ENCODE peak calls at places on chromosomes 16 and 17, in eight cellular contexts. K is fibroblast of lung, S is astrocyte of the cerebellum, E is AG09319, B is kidney epithelial cell, X is heart right ventricle, O is DND-41, R is HFFc6. P is an unnamed sample.

GRCh38 chr17:386145-386876 is 33.7 kb upstream of the RPH3AL start:
- DNase-seq in R (no peak), X (peak), B (no peak), E (no peak), K (peak), O (peak), S (no peak), P (peak)

GRCh38 chr17:29524692-29525091 is 42.1 kb downstream of the ABHD15 start:
- DNase-seq in S (no peak), K (no peak), O (no peak), E (no peak), B (no peak), X (no peak), R (no peak), P (no peak)

GRCh38 chr16:86531193-86531550 is 20.8 kb downstream of the FOXF1 start:
- DNase-seq in X (peak), O (no peak), K (peak), S (no peak), B (no peak), E (no peak), R (no peak), P (no peak)

GRCh38 chr17:10096556-10096955 is 101.8 kb downstream of the GAS7 start:
- DNase-seq in R (no peak), S (no peak), B (no peak), K (no peak), X (no peak), O (no peak), E (no peak), P (no peak)

GRCh38 chr17:80871341-80871740 is 120.3 kb upstream of the CHMP6 start:
- DNase-seq in X (no peak), E (no peak), O (no peak), S (no peak), R (no peak), K (no peak), B (no peak), P (no peak)

GRCh38 chr16:50267651-50268050 is 1.3 kb downstream of the ADCY7 start:
- DNase-seq in R (no peak), B (no peak), S (no peak), O (peak), E (no peak), K (no peak), X (no peak), P (no peak)

GRCh38 chr16:67277294-67277998 is 1.9 kb upstream of the PLEKHG4 start:
- DNase-seq in E (peak), R (peak), B (peak), O (no peak), X (no peak), S (peak), K (peak), P (peak)

GRCh38 chr16:72560617-72561016 is 388.7 kb upstream of the PMFBP1 start:
- DNase-seq in R (no peak), E (no peak), O (no peak), K (no peak), B (no peak), S (no peak), X (no peak), P (no peak)

GRCh38 chr16:57609541-57610401 is 18.7 kb upstream of the ADGRG1 start:
- DNase-seq in X (no peak), B (no peak), S (no peak), R (no peak), O (peak), K (peak), E (no peak), P (no peak)

GRCh38 chr17:4472281-4472680 is 26.4 kb upstream of the SPNS2 start:
- DNase-seq in X (no peak), R (no peak), E (no peak), B (no peak), K (no peak), S (no peak), O (no peak), P (no peak)

GRCh38 chr17:67800495-67800928 is 24.8 kb upstream of the BPTF start:
- DNase-seq in K (peak), E (peak), S (peak), O (peak), B (peak), R (peak), X (peak), P (peak)

GRCh38 chr16:15598648-15599190 is 44.2 kb downstream of the MARF1 start:
- DNase-seq in R (no peak), X (no peak), O (no peak), K (no peak), E (no peak), B (no peak), S (no peak), P (no peak)

GRCh38 chr17:76363107-76363801 is 9.5 kb upstream of the PRPSAP1 start:
- DNase-seq in K (no peak), S (no peak), R (no peak), X (no peak), O (no peak), B (no peak), E (no peak), P (no peak)

GRCh38 chr17:44279586-44280344 is 11.8 kb upstream of the SLC4A1 start:
- DNase-seq in K (peak), X (peak), S (peak), E (peak), R (peak), O (no peak), B (peak), P (peak)

GRCh38 chr16:79310734-79311133 is 289.8 kb downstream of the MAF start:
- DNase-seq in R (no peak), S (no peak), E (no peak), O (no peak), X (no peak), B (no peak), K (no peak), P (no peak)

GRCh38 chr17:332558-333322 is 19.9 kb downstream of the RPH3AL start:
- DNase-seq in E (no peak), X (peak), O (no peak), B (peak), S (no peak), K (peak), R (peak), P (no peak)

GRCh38 chr16:85665929-85666328 is 22.8 kb downstream of the GINS2 start:
- DNase-seq in X (no peak), B (no peak), R (no peak), S (no peak), K (no peak), O (no peak), E (no peak), P (no peak)

GRCh38 chr17:10041916-10042588 is 137.0 kb upstream of the RCVRN start:
- DNase-seq in K (no peak), O (no peak), R (no peak), E (no peak), S (no peak), X (no peak), B (no peak), P (no peak)

DNA sequence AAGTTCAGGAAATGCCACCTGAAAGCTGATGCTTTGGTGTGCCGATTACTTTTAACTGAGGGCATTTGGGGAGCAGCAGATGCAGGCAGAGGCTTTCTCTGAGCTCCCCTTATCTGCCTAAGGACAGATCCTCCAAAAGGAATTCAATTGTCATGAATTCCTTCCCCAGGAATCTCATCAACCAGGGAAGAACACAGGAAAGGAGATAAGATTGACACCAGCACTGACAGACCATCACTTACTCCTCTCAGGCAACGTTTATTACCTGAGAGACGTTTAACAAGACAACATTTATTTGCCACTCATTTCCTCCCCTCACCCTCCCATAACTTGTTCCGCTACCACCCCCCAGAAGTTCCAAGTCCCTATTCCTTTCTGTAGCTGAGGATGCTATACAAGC is 17.6 kb upstream of the CDRT4 start:
- DNase-seq in E (no peak), X (no peak), O (no peak), S (no peak), B (no peak), K (no peak), R (no peak), P (no peak)
- TF ChIP-seq CTCF in E (no peak), X (no peak), O (no peak), S (no peak), B (no peak), K (no peak), R (no peak), P (no peak)

GRCh38 chr16:894841-895240 is 75.9 kb downstream of the LMF1 start:
- DNase-seq in S (no peak), X (no peak), O (no peak), E (no peak), K (no peak), B (no peak), R (no peak), P (no peak)
- TF ChIP-seq CTCF in S (no peak), X (no peak), O (no peak), E (no peak), K (no peak), B (no peak), R (peak), P (peak)

DNA sequence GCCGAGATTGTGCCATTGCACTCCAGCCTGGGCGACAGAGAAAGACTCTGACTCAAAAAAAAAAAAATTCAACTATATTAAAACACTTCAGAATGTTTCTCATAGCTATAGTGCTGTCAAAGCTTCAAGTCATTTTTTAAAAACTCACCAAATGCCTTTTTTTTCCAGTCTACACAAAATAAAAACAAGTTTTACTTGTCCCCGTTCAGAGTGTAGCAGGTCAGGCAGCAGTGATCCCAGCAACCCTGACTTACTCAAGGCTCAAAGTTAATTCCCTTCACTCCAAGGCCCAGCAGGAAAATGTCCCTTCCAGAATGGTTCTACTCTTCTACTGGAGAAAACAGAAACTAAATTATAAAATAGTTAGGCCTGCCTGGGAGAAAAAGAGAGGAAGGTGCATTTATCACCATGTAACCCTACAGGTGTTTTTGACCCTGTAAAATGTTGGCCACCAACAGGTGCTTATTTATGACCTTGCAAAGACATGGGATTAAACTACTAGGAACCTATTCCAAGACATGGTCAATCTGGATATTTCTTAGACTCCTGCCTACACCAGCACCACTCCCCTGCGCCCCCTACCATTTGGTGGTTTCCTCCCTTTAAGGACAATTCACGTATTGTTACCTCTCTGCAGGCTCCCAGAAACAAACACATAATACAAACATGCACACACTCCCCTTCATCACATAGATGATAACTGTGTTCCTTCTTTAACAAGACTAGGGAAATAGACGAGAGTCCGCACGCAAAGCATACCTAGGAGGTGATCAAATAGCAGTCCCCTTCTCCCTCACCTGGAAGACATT is 5.4 kb downstream of the AMFR start:
- DNase-seq in S (no peak), O (no peak), X (no peak), E (no peak), R (no peak), K (no peak), B (no peak), P (no peak)
- TF ChIP-seq CTCF in S (no peak), O (no peak), X (no peak), E (no peak), R (no peak), K (no peak), B (no peak), P (no peak)

GRCh38 chr16:4536391-4537106 is 2.0 kb downstream of the CDIP1 start:
- DNase-seq in S (no peak), B (no peak), X (no peak), O (no peak), K (no peak), R (no peak), E (no peak), P (no peak)

GRCh38 chr16:4539716-4540284 is 1.2 kb upstream of the CDIP1 start:
- DNase-seq in X (no peak), K (no peak), E (no peak), O (no peak), S (no peak), B (no peak), R (no peak), P (no peak)

GRCh38 chr16:4538067-4538385 is 547 bp downstream of the CDIP1 start:
- DNase-seq in O (no peak), R (no peak), E (no peak), S (no peak), X (no peak), K (no peak), B (no peak), P (no peak)

GRCh38 chr16:4537376-4538066 is 1.1 kb downstream of the CDIP1 start:
- DNase-seq in E (no peak), K (no peak), R (no peak), O (no peak), S (no peak), X (peak), B (no peak), P (no peak)

GRCh38 chr16:4538386-4539235 is at the start of gene CDIP1:
- DNase-seq in X (peak), E (peak), K (peak), S (peak), O (no peak), R (peak), B (peak), P (peak)
- TF ChIP-seq CTCF in X (peak), E (no peak), K (no peak), S (no peak), O (no peak), R (no peak), B (no peak), P (no peak)

DNA sequence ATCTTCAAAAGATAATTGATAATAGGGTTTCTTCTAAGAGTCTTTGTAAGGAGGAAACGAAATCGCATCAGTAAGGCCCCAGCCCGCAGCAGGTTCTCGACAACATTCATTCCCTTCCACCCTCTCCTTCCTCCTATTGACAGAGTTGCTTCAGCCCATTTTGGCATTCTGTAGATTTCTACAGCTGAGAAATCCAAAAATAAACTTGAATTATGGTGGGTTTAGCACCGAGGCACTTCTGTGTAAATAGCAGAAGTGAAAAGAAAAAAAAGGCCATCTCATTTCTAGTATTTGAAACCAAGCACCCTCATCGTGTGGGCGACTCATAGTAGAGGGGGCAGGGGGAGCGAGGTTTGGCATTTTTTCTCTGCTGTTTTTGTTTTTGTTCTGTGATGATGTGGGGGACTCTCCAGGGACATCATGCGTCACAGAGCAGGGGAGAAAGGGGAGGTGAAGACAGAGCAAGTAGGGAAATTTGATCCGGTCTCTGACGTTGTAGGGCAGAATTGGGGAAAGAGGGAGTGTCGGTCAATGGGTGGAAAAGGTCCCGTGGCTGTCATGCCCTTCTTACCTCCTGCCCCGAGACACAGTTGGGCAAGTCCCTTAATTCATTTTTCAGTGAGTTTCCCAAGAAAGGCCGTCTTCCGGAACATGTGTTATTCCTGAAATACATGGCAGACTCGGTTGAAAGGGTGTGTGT is 33.8 kb upstream of the CCR7 start:
- DNase-seq in E (no peak), K (no peak), R (no peak), O (no peak), X (no peak), S (no peak), B (no peak), P (peak)
- TF ChIP-seq CTCF in E (no peak), K (no peak), R (no peak), O (no peak), X (no peak), S (no peak), B (no peak), P (no peak)

DNA sequence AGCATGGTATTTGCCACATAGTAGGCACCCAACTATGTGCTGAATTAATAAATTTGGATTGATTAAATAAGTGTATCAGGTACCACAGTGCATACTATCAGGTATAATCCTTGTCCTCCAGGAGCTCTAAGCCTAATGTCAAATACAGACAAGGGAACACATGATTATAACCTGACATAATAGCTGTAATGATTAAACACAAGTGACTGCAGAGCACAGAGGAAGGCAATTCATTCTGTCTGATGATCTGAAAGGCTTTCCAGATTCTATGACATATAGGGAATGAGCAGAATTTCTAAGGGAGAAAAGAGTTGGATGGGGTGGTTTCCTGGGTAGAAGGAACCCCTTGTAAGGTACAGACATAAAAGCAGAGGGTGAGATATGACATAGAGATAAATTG is 273.5 kb downstream of the KIF2B start:
- DNase-seq in S (no peak), X (no peak), B (no peak), K (no peak), R (no peak), O (no peak), E (no peak), P (no peak)
- TF ChIP-seq CTCF in S (no peak), X (no peak), B (no peak), K (no peak), R (no peak), O (no peak), E (no peak), P (no peak)